ENCODE peak calls at places on chromosomes 6 and 20, in five cellular contexts. P is cardiac muscle cell, S is mammary epithelial cell, N is heart right ventricle, O is hepatocyte. R is an unnamed sample.

GRCh38 chr6:1591926-1592325 is 17.8 kb upstream of the FOXC1 start:
- DNase-seq in N (no peak), O (no peak), P (no peak), S (no peak), R (no peak)

GRCh38 chr6:49001856-49002255 is 461.2 kb downstream of the MMUT start:
- DNase-seq in N (no peak), P (peak), S (peak), O (no peak), R (no peak)

GRCh38 chr20:50475879-50476292 is 34.3 kb upstream of the PTPN1 start:
- DNase-seq in N (no peak), O (no peak), S (no peak), P (peak), R (no peak)

GRCh38 chr6:13568970-13569369 is 5.4 kb upstream of the SIRT5 start:
- DNase-seq in N (no peak), P (no peak), S (no peak), O (no peak), R (no peak)

GRCh38 chr20:55211481-55211880 is 736.1 kb downstream of the DOK5 start:
- DNase-seq in S (peak), N (no peak), P (no peak), O (no peak), R (no peak)

GRCh38 chr6:5996701-5997419 is 9.9 kb downstream of the NRN1 start:
- DNase-seq in S (peak), P (no peak), O (peak), N (peak), R (no peak)

GRCh38 chr6:5173862-5174643 is 86.7 kb downstream of the LYRM4 start:
- DNase-seq in N (no peak), P (no peak), S (no peak), O (no peak), R (no peak)

GRCh38 chr6:130922922-130923321 is 95.7 kb downstream of the SMLR1 start:
- DNase-seq in S (no peak), O (no peak), P (no peak), N (no peak), R (no peak)

GRCh38 chr20:58407966-58408557 is 19.0 kb downstream of the VAPB start:
- DNase-seq in S (no peak), P (peak), N (no peak), O (no peak), R (no peak)

GRCh38 chr20:23235173-23236027 is 115.2 kb upstream of the NXT1 start:
- DNase-seq in N (peak), P (peak), S (peak), O (peak), R (peak)

GRCh38 chr6:2818593-2818992 is 23.1 kb downstream of the SERPINB1 start:
- DNase-seq in N (no peak), S (peak), P (peak), O (no peak), R (no peak)

GRCh38 chr20:1414982-1415381 is 22.1 kb upstream of the FKBP1A start:
- DNase-seq in S (no peak), P (no peak), O (no peak), N (no peak), R (no peak)

GRCh38 chr6:42380208-42380979 is 71.3 kb downstream of the TRERF1 start:
- DNase-seq in P (no peak), N (no peak), O (no peak), S (no peak), R (no peak)

GRCh38 chr20:47751449-47751848 is 33.8 kb downstream of the SULF2 start:
- DNase-seq in N (no peak), P (no peak), S (no peak), O (no peak), R (no peak)

GRCh38 chr20:63284544-63284949 is 8.4 kb upstream of the COL20A1 start:
- DNase-seq in N (no peak), P (no peak), O (no peak), S (no peak), R (no peak)

GRCh38 chr20:46011631-46012482 is 3.1 kb downstream of the MMP9 start:
- DNase-seq in N (peak), O (no peak), P (peak), S (no peak), R (no peak)

GRCh38 chr6:84524636-84525035 is 239.8 kb downstream of the TBX18 start:
- DNase-seq in O (no peak), S (peak), P (no peak), N (no peak), R (no peak)

GRCh38 chr20:49672109-49672681 is 41.5 kb downstream of the B4GALT5 start:
- DNase-seq in O (no peak), S (no peak), N (no peak), P (no peak), R (no peak)

GRCh38 chr6:22095886-22096285 is 200.9 kb downstream of the PRL start:
- DNase-seq in N (no peak), S (no peak), P (peak), O (no peak), R (no peak)

GRCh38 chr6:29737707-29738630 is 14.7 kb downstream of the HLA-F start:
- DNase-seq in N (peak), O (peak), P (peak), S (peak), R (peak)

GRCh38 chr6:24576452-24576851 is 69.5 kb downstream of the KIAA0319 start:
- DNase-seq in N (no peak), S (no peak), P (no peak), O (no peak), R (no peak)

GRCh38 chr20:32446301-32447100 is 88.4 kb downstream of the ASXL1 start:
- DNase-seq in P (no peak), N (no peak), O (no peak), S (no peak), R (no peak)

GRCh38 chr6:70846207-70846835 is 110.5 kb downstream of the B3GAT2 start:
- DNase-seq in O (no peak), S (no peak), P (no peak), N (no peak), R (no peak)

GRCh38 chr6:89413006-89413400 is 930 bp upstream of the RRAGD start:
- DNase-seq in P (no peak), N (no peak), S (no peak), O (no peak), R (no peak)

GRCh38 chr20:38286586-38287502 is 17.1 kb upstream of the BPI start:
- DNase-seq in P (peak), O (no peak), N (peak), S (no peak), R (peak)

GRCh38 chr20:2697768-2698167 is 5.2 kb downstream of the EBF4 start:
- DNase-seq in P (no peak), S (no peak), O (no peak), N (no peak), R (no peak)

GRCh38 chr6:122758927-122759334 is 20.6 kb upstream of the FABP7 start:
- DNase-seq in P (no peak), N (no peak), S (no peak), O (no peak), R (no peak)

GRCh38 chr20:51497542-51498467 is 44.7 kb downstream of the NFATC2 start:
- DNase-seq in O (no peak), S (peak), N (no peak), P (peak), R (no peak)

GRCh38 chr6:155448823-155449789 is 6.5 kb downstream of the NOX3 start:
- DNase-seq in S (no peak), O (no peak), P (no peak), N (no peak), R (no peak)

GRCh38 chr6:163970846-163971564 is 556.5 kb downstream of the QKI start:
- DNase-seq in P (no peak), N (no peak), S (no peak), O (no peak), R (no peak)

GRCh38 chr6:22025468-22026159 is 271.2 kb downstream of the PRL start:
- DNase-seq in O (peak), S (peak), P (peak), N (no peak), R (no peak)

GRCh38 chr20:22861231-22861980 is 173.7 kb upstream of the SSTR4 start:
- DNase-seq in N (no peak), O (no peak), P (peak), S (no peak), R (no peak)

GRCh38 chr6:90460067-90460466 is 126.8 kb downstream of the MAP3K7 start:
- DNase-seq in P (no peak), S (no peak), O (no peak), N (no peak), R (no peak)
- H3K27ac ChIP-seq in P (no peak), S (no peak), O (no peak), N (no peak), R (no peak)

GRCh38 chr20:53355790-53356189 is 237.8 kb downstream of the ZNF217 start:
- DNase-seq in O (no peak), S (no peak), N (no peak), P (no peak), R (no peak)

GRCh38 chr20:53362736-53363135 is 230.9 kb downstream of the ZNF217 start:
- DNase-seq in N (no peak), P (no peak), S (no peak), O (no peak), R (no peak)

GRCh38 chr20:53364617-53365016 is 229.0 kb downstream of the ZNF217 start:
- DNase-seq in P (no peak), O (no peak), S (no peak), N (no peak), R (peak)

GRCh38 chr20:53365676-53366075 is 228.0 kb downstream of the ZNF217 start:
- DNase-seq in P (no peak), O (no peak), N (no peak), S (no peak), R (no peak)

DNA sequence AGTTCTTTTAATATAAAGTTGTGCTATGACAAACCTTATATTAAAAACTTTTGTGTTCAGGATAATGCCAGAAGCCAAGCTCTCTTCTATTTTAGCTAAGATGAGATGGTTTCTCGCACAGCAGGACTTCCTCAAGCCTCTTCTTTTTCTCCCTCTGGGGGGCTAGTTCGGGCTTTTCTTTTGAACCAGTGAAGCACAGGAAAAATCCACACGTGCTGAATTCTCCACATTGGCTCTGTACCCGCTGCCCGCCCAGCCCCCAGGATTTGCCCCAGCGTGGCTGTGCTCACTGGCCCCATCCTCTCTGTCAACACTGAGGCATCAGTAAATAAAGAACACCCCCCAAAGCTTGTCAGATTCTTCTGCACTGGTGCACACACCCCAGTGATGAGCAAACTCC is 232.8 kb downstream of the ZNF217 start:
- DNase-seq in O (no peak), S (no peak), N (no peak), P (no peak), R (no peak)
- H3K27ac ChIP-seq in O (no peak), S (no peak), N (no peak), P (no peak), R (no peak)

DNA sequence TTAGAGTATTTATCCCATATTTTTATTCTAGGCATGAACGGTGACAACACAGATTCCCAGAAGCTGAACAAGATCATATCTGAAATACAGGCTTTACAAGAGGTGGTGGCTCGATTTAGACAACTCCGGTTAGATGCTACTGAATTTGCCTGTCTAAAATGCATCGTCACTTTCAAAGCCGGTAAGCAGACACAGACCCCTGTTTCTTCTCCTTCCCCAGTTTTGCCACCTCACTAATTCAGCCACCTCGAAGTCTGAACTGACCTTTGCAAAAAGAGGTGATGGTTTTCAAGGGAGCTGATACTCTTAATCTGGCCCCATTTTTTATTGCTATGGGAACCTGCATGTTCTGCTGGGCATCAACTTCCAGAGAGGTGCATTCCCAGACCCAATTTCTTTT is 15.0 kb downstream of the NR2E1 start:
- DNase-seq in S (no peak), O (no peak), P (no peak), N (no peak), R (no peak)
- H3K27ac ChIP-seq in S (no peak), O (no peak), P (no peak), N (no peak), R (no peak)

GRCh38 chr6:111745636-111746035 is 127.6 kb downstream of the FYN start:
- DNase-seq in P (no peak), O (no peak), S (no peak), N (no peak), R (no peak)

GRCh38 chr6:111747791-111748190 is 125.5 kb downstream of the FYN start:
- DNase-seq in O (no peak), S (no peak), P (no peak), N (no peak), R (no peak)

GRCh38 chr6:111746983-111747773 is 126.1 kb downstream of the FYN start:
- DNase-seq in S (no peak), O (no peak), P (no peak), N (no peak), R (no peak)

GRCh38 chr6:111750147-111750546 is 123.1 kb downstream of the FYN start:
- DNase-seq in N (no peak), O (no peak), P (no peak), S (no peak), R (no peak)

DNA sequence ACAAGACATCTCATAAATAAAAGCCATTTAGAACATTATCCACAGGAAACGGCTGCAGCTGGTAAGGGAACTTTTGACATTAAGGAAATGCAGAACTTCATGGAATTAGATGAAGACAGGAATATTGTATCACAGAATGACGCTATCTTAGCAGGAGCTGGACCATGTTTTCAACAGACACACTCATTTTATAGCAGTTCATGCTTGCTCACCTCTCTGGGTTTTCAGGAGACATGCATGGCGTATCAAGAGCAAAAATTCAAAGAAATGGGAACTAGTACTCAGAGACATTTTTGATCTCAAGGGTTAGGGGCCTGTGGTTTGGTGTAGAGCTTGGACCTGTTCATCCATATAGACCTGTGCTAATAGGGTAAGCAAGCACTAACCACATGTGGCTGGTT is 125.0 kb downstream of the FYN start:
- DNase-seq in O (no peak), N (no peak), P (no peak), S (no peak), R (no peak)
- H3K27ac ChIP-seq in O (no peak), N (peak), P (no peak), S (no peak), R (no peak)

R was measured in substantia nigra.